ENCODE peak calls at places on chromosomes 5 and 9, in four cellular contexts. N is A549, M is NCI-H1105, W is left ventricle myocardium inferior. F is an unnamed sample.

GRCh38 chr9:123866497-123866896 is 63.4 kb downstream of the DENND1A start:
- DNase-seq in N (no peak), M (no peak), W (no peak), F (no peak)

GRCh38 chr5:27020965-27021364 is 17.4 kb downstream of the CDH9 start:
- DNase-seq in N (peak), M (no peak), W (no peak), F (no peak)

GRCh38 chr5:111453747-111454146 is 58.6 kb downstream of the STARD4 start:
- DNase-seq in N (peak), M (peak), W (no peak), F (no peak)

GRCh38 chr9:4417578-4418325 is 72.5 kb upstream of the SLC1A1 start:
- DNase-seq in N (no peak), M (no peak), W (no peak), F (no peak)

GRCh38 chr5:105953616-105954015 is 1717.1 kb downstream of the EFNA5 start:
- DNase-seq in N (no peak), M (peak), W (no peak), F (no peak)

GRCh38 chr5:141077826-141078225 is 16.6 kb upstream of the PCDHB2 start:
- DNase-seq in N (no peak), M (no peak), W (no peak), F (no peak)

GRCh38 chr9:136309101-136309801 is 5.4 kb upstream of the CCDC187 start:
- DNase-seq in N (no peak), M (peak), W (no peak), F (peak)

GRCh38 chr9:90860826-90861225 is 59.2 kb downstream of the SYK start:
- DNase-seq in N (no peak), M (no peak), W (no peak), F (no peak)

GRCh38 chr5:151002250-151002649 is 18.1 kb upstream of the GPX3 start:
- DNase-seq in N (peak), M (peak), W (no peak), F (no peak)

F was measured in left ventricle myocardium superior.